ENCODE peak calls at places on chromosomes 2 and 18, in six cellular contexts. One of them, this sample, is unnamed.

GRCh38 chr2:204486855-204487254 is 58.4 kb upstream of the PARD3B start:
- DNase-seq in NB4: no peak
- DNase-seq in fibroblast of lung: peak
- DNase-seq in heart right ventricle: no peak
- DNase-seq in GM12865: no peak
- DNase-seq in sigmoid colon: no peak
- DNase-seq in this sample: no peak

GRCh38 chr2:123485056-123485455 is 540.0 kb upstream of the CNTNAP5 start:
- DNase-seq in NB4: no peak
- DNase-seq in fibroblast of lung: no peak
- DNase-seq in heart right ventricle: no peak
- DNase-seq in GM12865: no peak
- DNase-seq in sigmoid colon: no peak
- DNase-seq in this sample: no peak

GRCh38 chr2:171986778-171987177 is 13.0 kb upstream of the METAP1D start:
- DNase-seq in NB4: no peak
- DNase-seq in fibroblast of lung: no peak
- DNase-seq in heart right ventricle: no peak
- DNase-seq in GM12865: no peak
- DNase-seq in sigmoid colon: no peak
- DNase-seq in this sample: no peak

GRCh38 chr2:197273485-197273884 is 37.1 kb downstream of the ANKRD44 start:
- DNase-seq in NB4: no peak
- DNase-seq in fibroblast of lung: peak
- DNase-seq in heart right ventricle: no peak
- DNase-seq in GM12865: no peak
- DNase-seq in sigmoid colon: no peak
- DNase-seq in this sample: no peak

GRCh38 chr2:194003911-194004310 is 1653.1 kb upstream of the SLC39A10 start:
- DNase-seq in NB4: no peak
- DNase-seq in fibroblast of lung: no peak
- DNase-seq in heart right ventricle: no peak
- DNase-seq in GM12865: no peak
- DNase-seq in sigmoid colon: no peak
- DNase-seq in this sample: no peak

GRCh38 chr2:49801898-49802297 is 647.6 kb upstream of the FSHR start:
- DNase-seq in NB4: no peak
- DNase-seq in fibroblast of lung: no peak
- DNase-seq in heart right ventricle: no peak
- DNase-seq in GM12865: no peak
- DNase-seq in sigmoid colon: no peak
- DNase-seq in this sample: no peak

GRCh38 chr2:171430516-171431410 is 3.0 kb downstream of the METTL8 start:
- DNase-seq in NB4: peak
- DNase-seq in fibroblast of lung: no peak
- DNase-seq in heart right ventricle: no peak
- DNase-seq in GM12865: no peak
- DNase-seq in sigmoid colon: no peak
- DNase-seq in this sample: no peak

GRCh38 chr18:76568726-76569125 is 73.7 kb upstream of the ZNF516 start:
- DNase-seq in NB4: peak
- DNase-seq in fibroblast of lung: no peak
- DNase-seq in heart right ventricle: no peak
- DNase-seq in GM12865: no peak
- DNase-seq in sigmoid colon: no peak
- DNase-seq in this sample: no peak

GRCh38 chr2:38661306-38661705 is 4.6 kb upstream of the GALM start:
- DNase-seq in NB4: no peak
- DNase-seq in fibroblast of lung: no peak
- DNase-seq in heart right ventricle: no peak
- DNase-seq in GM12865: no peak
- DNase-seq in sigmoid colon: no peak
- DNase-seq in this sample: no peak

GRCh38 chr2:84704505-84705244 is 176.2 kb downstream of the TRABD2A start:
- DNase-seq in NB4: no peak
- DNase-seq in fibroblast of lung: no peak
- DNase-seq in heart right ventricle: no peak
- DNase-seq in GM12865: no peak
- DNase-seq in sigmoid colon: no peak
- DNase-seq in this sample: no peak

GRCh38 chr2:66897181-66897580 is 462.3 kb downstream of the MEIS1 start:
- DNase-seq in NB4: no peak
- DNase-seq in fibroblast of lung: peak
- DNase-seq in heart right ventricle: no peak
- DNase-seq in GM12865: no peak
- DNase-seq in sigmoid colon: peak
- DNase-seq in this sample: no peak

GRCh38 chr18:36349552-36349951 is 52.0 kb downstream of the FHOD3 start:
- DNase-seq in NB4: no peak
- DNase-seq in fibroblast of lung: no peak
- DNase-seq in heart right ventricle: no peak
- DNase-seq in GM12865: no peak
- DNase-seq in sigmoid colon: no peak
- DNase-seq in this sample: no peak

GRCh38 chr2:177482195-177482594 is 89.6 kb downstream of the AGPS start:
- DNase-seq in NB4: no peak
- DNase-seq in fibroblast of lung: no peak
- DNase-seq in heart right ventricle: no peak
- DNase-seq in GM12865: no peak
- DNase-seq in sigmoid colon: no peak
- DNase-seq in this sample: no peak

GRCh38 chr18:24413148-24413547 is 13.3 kb upstream of the IMPACT start:
- DNase-seq in NB4: no peak
- DNase-seq in fibroblast of lung: no peak
- DNase-seq in heart right ventricle: no peak
- DNase-seq in GM12865: no peak
- DNase-seq in sigmoid colon: no peak
- DNase-seq in this sample: no peak

GRCh38 chr2:226478121-226478809 is 321.4 kb downstream of the IRS1 start:
- DNase-seq in NB4: no peak
- DNase-seq in fibroblast of lung: peak
- DNase-seq in heart right ventricle: peak
- DNase-seq in GM12865: no peak
- DNase-seq in sigmoid colon: peak
- DNase-seq in this sample: no peak

GRCh38 chr2:179428659-179429058 is 164.0 kb upstream of the SESTD1 start:
- DNase-seq in NB4: no peak
- DNase-seq in fibroblast of lung: no peak
- DNase-seq in heart right ventricle: no peak
- DNase-seq in GM12865: no peak
- DNase-seq in sigmoid colon: no peak
- DNase-seq in this sample: no peak

GRCh38 chr2:216478151-216478550 is 20.5 kb upstream of the RPL37A start:
- DNase-seq in NB4: peak
- DNase-seq in fibroblast of lung: peak
- DNase-seq in heart right ventricle: no peak
- DNase-seq in GM12865: no peak
- DNase-seq in sigmoid colon: no peak
- DNase-seq in this sample: no peak

GRCh38 chr2:72917138-72917874 is at the start of gene EMX1:
- DNase-seq in NB4: no peak
- DNase-seq in fibroblast of lung: no peak
- DNase-seq in heart right ventricle: no peak
- DNase-seq in GM12865: peak
- DNase-seq in sigmoid colon: no peak
- DNase-seq in this sample: peak

GRCh38 chr2:238425505-238425978 is 1.2 kb upstream of the ASB1 start:
- DNase-seq in NB4: no peak
- DNase-seq in fibroblast of lung: no peak
- DNase-seq in heart right ventricle: no peak
- DNase-seq in GM12865: no peak
- DNase-seq in sigmoid colon: no peak
- DNase-seq in this sample: no peak

GRCh38 chr2:10235099-10235908 is 67.4 kb upstream of the HPCAL1 start:
- DNase-seq in NB4: no peak
- DNase-seq in fibroblast of lung: peak
- DNase-seq in heart right ventricle: no peak
- DNase-seq in GM12865: no peak
- DNase-seq in sigmoid colon: peak
- DNase-seq in this sample: no peak

GRCh38 chr2:235999011-235999410 is 169.2 kb downstream of the GBX2 start:
- DNase-seq in NB4: no peak
- DNase-seq in fibroblast of lung: no peak
- DNase-seq in heart right ventricle: no peak
- DNase-seq in GM12865: no peak
- DNase-seq in sigmoid colon: no peak
- DNase-seq in this sample: no peak

GRCh38 chr2:200713704-200714064 is 98.0 kb upstream of the BZW1 start:
- DNase-seq in NB4: no peak
- DNase-seq in fibroblast of lung: no peak
- DNase-seq in heart right ventricle: no peak
- DNase-seq in GM12865: peak
- DNase-seq in sigmoid colon: no peak
- DNase-seq in this sample: no peak

GRCh38 chr18:22385718-22386117 is 32.0 kb downstream of the CTAGE1 start:
- DNase-seq in NB4: no peak
- DNase-seq in fibroblast of lung: peak
- DNase-seq in heart right ventricle: no peak
- DNase-seq in GM12865: no peak
- DNase-seq in sigmoid colon: no peak
- DNase-seq in this sample: no peak

GRCh38 chr2:156017486-156017885 is 315.0 kb downstream of the NR4A2 start:
- DNase-seq in NB4: no peak
- DNase-seq in fibroblast of lung: no peak
- DNase-seq in heart right ventricle: no peak
- DNase-seq in GM12865: no peak
- DNase-seq in sigmoid colon: no peak
- DNase-seq in this sample: no peak

GRCh38 chr2:85647823-85648526 is 20.0 kb downstream of the SFTPB start:
- DNase-seq in NB4: peak
- DNase-seq in fibroblast of lung: no peak
- DNase-seq in heart right ventricle: no peak
- DNase-seq in GM12865: peak
- DNase-seq in sigmoid colon: no peak
- DNase-seq in this sample: no peak

DNA sequence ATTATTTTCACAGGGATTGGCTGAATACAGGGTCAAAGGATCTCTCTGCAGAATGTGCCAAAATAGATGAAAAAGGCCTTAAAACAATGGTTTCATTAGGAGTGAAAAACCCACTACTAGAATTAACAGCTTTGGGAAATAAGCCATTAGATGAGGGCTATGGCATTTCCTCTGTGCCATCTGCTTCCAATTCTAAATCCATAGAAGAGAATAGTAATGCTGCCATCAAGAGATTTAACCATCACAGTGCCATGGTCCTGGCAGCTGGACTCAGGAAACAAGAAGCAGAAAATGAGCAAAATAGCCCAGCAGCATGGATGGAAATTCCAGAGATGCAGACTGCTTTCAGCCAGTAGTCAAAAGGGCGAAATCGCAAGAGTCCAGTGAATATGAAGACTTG is 175.3 kb downstream of the MC4R start:
- DNase-seq in NB4: no peak
- DNase-seq in fibroblast of lung: no peak
- DNase-seq in heart right ventricle: no peak
- DNase-seq in GM12865: no peak
- DNase-seq in sigmoid colon: no peak
- DNase-seq in this sample: no peak
- TF ChIP-seq CTCF in NB4: no peak
- TF ChIP-seq CTCF in fibroblast of lung: no peak
- TF ChIP-seq CTCF in heart right ventricle: no peak
- TF ChIP-seq CTCF in GM12865: no peak
- TF ChIP-seq CTCF in sigmoid colon: no peak
- TF ChIP-seq CTCF in this sample: no peak

GRCh38 chr2:100031604-100032003 is 110.8 kb downstream of the AFF3 start:
- DNase-seq in NB4: no peak
- DNase-seq in fibroblast of lung: no peak
- DNase-seq in heart right ventricle: no peak
- DNase-seq in GM12865: no peak
- DNase-seq in sigmoid colon: no peak
- DNase-seq in this sample: no peak

GRCh38 chr2:100034431-100034830 is 108.0 kb downstream of the AFF3 start:
- DNase-seq in NB4: no peak
- DNase-seq in fibroblast of lung: no peak
- DNase-seq in heart right ventricle: no peak
- DNase-seq in GM12865: no peak
- DNase-seq in sigmoid colon: no peak
- DNase-seq in this sample: no peak

GRCh38 chr2:100033976-100034375 is 108.4 kb downstream of the AFF3 start:
- DNase-seq in NB4: no peak
- DNase-seq in fibroblast of lung: no peak
- DNase-seq in heart right ventricle: no peak
- DNase-seq in GM12865: no peak
- DNase-seq in sigmoid colon: no peak
- DNase-seq in this sample: no peak

GRCh38 chr2:100029460-100029859 is 112.9 kb downstream of the AFF3 start:
- DNase-seq in NB4: no peak
- DNase-seq in fibroblast of lung: no peak
- DNase-seq in heart right ventricle: no peak
- DNase-seq in GM12865: no peak
- DNase-seq in sigmoid colon: no peak
- DNase-seq in this sample: no peak
- TF ChIP-seq CTCF in NB4: peak
- TF ChIP-seq CTCF in fibroblast of lung: peak
- TF ChIP-seq CTCF in heart right ventricle: no peak
- TF ChIP-seq CTCF in GM12865: no peak
- TF ChIP-seq CTCF in sigmoid colon: no peak
- TF ChIP-seq CTCF in this sample: no peak

DNA sequence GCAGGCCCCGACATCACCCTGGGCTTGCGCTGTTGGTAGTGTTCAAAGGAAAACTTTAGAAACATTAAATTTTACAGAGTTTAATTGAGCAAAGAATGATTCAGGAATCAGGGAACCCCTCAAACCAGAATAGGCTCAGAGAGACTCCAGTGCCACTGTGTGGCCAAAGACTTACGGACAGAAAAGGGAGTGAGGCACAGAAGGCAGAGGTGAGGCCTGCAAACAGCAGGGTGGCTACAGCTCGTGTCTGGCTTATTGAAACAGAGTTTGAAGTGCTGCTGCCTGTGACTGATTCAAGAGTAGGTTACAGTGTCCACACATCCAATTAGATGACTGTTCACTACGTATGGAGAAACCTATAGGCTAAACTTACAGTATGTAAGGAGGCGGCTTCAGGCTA is 2.4 kb upstream of the CTDP1 start:
- DNase-seq in NB4: peak
- DNase-seq in fibroblast of lung: no peak
- DNase-seq in heart right ventricle: no peak
- DNase-seq in GM12865: no peak
- DNase-seq in sigmoid colon: no peak
- DNase-seq in this sample: no peak
- TF ChIP-seq CTCF in NB4: no peak
- TF ChIP-seq CTCF in fibroblast of lung: no peak
- TF ChIP-seq CTCF in heart right ventricle: no peak
- TF ChIP-seq CTCF in GM12865: no peak
- TF ChIP-seq CTCF in sigmoid colon: no peak
- TF ChIP-seq CTCF in this sample: no peak

GRCh38 chr2:60152226-60152833 is 401.1 kb downstream of the BCL11A start:
- DNase-seq in NB4: peak
- DNase-seq in fibroblast of lung: peak
- DNase-seq in heart right ventricle: no peak
- DNase-seq in GM12865: peak
- DNase-seq in sigmoid colon: no peak
- DNase-seq in this sample: no peak
- TF ChIP-seq CTCF in NB4: peak
- TF ChIP-seq CTCF in fibroblast of lung: peak
- TF ChIP-seq CTCF in heart right ventricle: peak
- TF ChIP-seq CTCF in GM12865: peak
- TF ChIP-seq CTCF in sigmoid colon: peak
- TF ChIP-seq CTCF in this sample: peak

GRCh38 chr2:222860740-222861410 is at the start of gene ACSL3:
- DNase-seq in NB4: peak
- DNase-seq in fibroblast of lung: peak
- DNase-seq in heart right ventricle: peak
- DNase-seq in GM12865: peak
- DNase-seq in sigmoid colon: peak
- DNase-seq in this sample: peak
- TF ChIP-seq CTCF in NB4: no peak
- TF ChIP-seq CTCF in fibroblast of lung: no peak
- TF ChIP-seq CTCF in heart right ventricle: peak
- TF ChIP-seq CTCF in GM12865: no peak
- TF ChIP-seq CTCF in sigmoid colon: no peak
- TF ChIP-seq CTCF in this sample: no peak